ENCODE peak calls at places on chromosomes 7 and 10, in ten cellular contexts. L, U, O, I, R, M, V, A, P and T are unnamed samples.

GRCh38 chr7:71871446-71871845 is 540.7 kb downstream of the CALN1 start:
- DNase-seq in L (no peak), U (no peak), O (no peak), I (no peak), R (no peak), M (no peak), V (no peak), A (no peak), P (no peak), T (no peak)

GRCh38 chr10:100669616-100670015 is 75.8 kb upstream of the PAX2 start:
- DNase-seq in L (no peak), U (no peak), O (no peak), I (no peak), R (no peak), M (no peak), V (no peak), A (no peak), P (no peak), T (no peak)

GRCh38 chr10:127148066-127148932 is 48.1 kb downstream of the INSYN2A start:
- DNase-seq in L (peak), U (peak), O (peak), I (no peak), R (no peak), M (no peak), V (peak), A (peak), P (peak), T (no peak)

GRCh38 chr7:128076831-128077271 is 45.6 kb upstream of the LRRC4 start:
- DNase-seq in L (no peak), U (no peak), O (peak), I (no peak), R (peak), M (no peak), V (no peak), A (no peak), P (no peak), T (no peak)

GRCh38 chr10:89217057-89217990 is 10.2 kb upstream of the CH25H start:
- DNase-seq in L (peak), U (peak), O (peak), I (peak), R (peak), M (peak), V (no peak), A (peak), P (peak), T (no peak)

GRCh38 chr7:128247640-128248194 is 6.6 kb downstream of the LEP start:
- DNase-seq in L (no peak), U (no peak), O (no peak), I (no peak), R (no peak), M (no peak), V (no peak), A (peak), P (no peak), T (no peak)

GRCh38 chr7:714251-714671 is 12.2 kb upstream of the DNAAF5 start:
- DNase-seq in L (no peak), U (no peak), O (no peak), I (no peak), R (no peak), M (no peak), V (no peak), A (no peak), P (no peak), T (no peak)

GRCh38 chr7:131556055-131556911 is at the start of gene PODXL:
- DNase-seq in L (no peak), U (peak), O (peak), I (peak), R (peak), M (peak), V (no peak), A (peak), P (peak), T (peak)

GRCh38 chr7:39952378-39952777 is 2.3 kb downstream of the CDK13 start:
- DNase-seq in L (no peak), U (no peak), O (peak), I (no peak), R (no peak), M (no peak), V (no peak), A (peak), P (peak), T (no peak)

GRCh38 chr7:131212114-131212513 is 115.6 kb upstream of the MKLN1 start:
- DNase-seq in L (no peak), U (no peak), O (no peak), I (no peak), R (no peak), M (no peak), V (no peak), A (peak), P (peak), T (no peak)

GRCh38 chr7:5559586-5559985 is 136.0 kb upstream of the TNRC18 start:
- DNase-seq in L (no peak), U (no peak), O (no peak), I (no peak), R (no peak), M (no peak), V (no peak), A (no peak), P (no peak), T (no peak)

GRCh38 chr10:101071266-101071884 is 9.6 kb downstream of the KAZALD1 start:
- DNase-seq in L (no peak), U (no peak), O (peak), I (no peak), R (peak), M (no peak), V (no peak), A (peak), P (no peak), T (no peak)

GRCh38 chr10:74824184-74825032 is 2.0 kb upstream of the KAT6B start:
- DNase-seq in L (no peak), U (no peak), O (no peak), I (no peak), R (peak), M (peak), V (no peak), A (no peak), P (no peak), T (no peak)

GRCh38 chr7:140292438-140292837 is 105.9 kb downstream of the SLC37A3 start:
- DNase-seq in L (no peak), U (no peak), O (no peak), I (no peak), R (no peak), M (no peak), V (no peak), A (no peak), P (no peak), T (no peak)

GRCh38 chr10:6269953-6270867 is 67.5 kb downstream of the PFKFB3 start:
- DNase-seq in L (no peak), U (no peak), O (peak), I (peak), R (peak), M (peak), V (no peak), A (peak), P (no peak), T (peak)

GRCh38 chr10:71521504-71522290 is 125.0 kb downstream of the CDH23 start:
- DNase-seq in L (no peak), U (no peak), O (no peak), I (no peak), R (no peak), M (no peak), V (no peak), A (no peak), P (no peak), T (no peak)

GRCh38 chr10:114565066-114565465 is 93.0 kb downstream of the ABLIM1 start:
- DNase-seq in L (no peak), U (no peak), O (no peak), I (no peak), R (no peak), M (no peak), V (peak), A (peak), P (peak), T (no peak)

GRCh38 chr10:34922138-34922537 is 107.0 kb upstream of the PARD3 start:
- DNase-seq in L (no peak), U (peak), O (no peak), I (no peak), R (no peak), M (no peak), V (no peak), A (peak), P (peak), T (no peak)